ENCODE peak calls at places on chromosomes 4 and X, in seven cellular contexts. H is HEK293T; R is NCI-H1417; G is RWPE1; F is amniotic epithelial cell; Q is stimulated activated naive CD4-positive, alpha-beta T cell treated with Interleukin-2 at 50 U/mL for 16 hours; O is HTR-8/SVneo. X is an unnamed sample.

GRCh38 chr4:45438047-45438446 is 685.8 kb downstream of the GABRG1 start:
- DNase-seq in H (no peak), R (no peak), G (no peak), F (no peak), Q (no peak), O (no peak), X (no peak)

GRCh38 chrX:153349952-153350351 is 16.0 kb downstream of the ZNF275 start:
- DNase-seq in H (no peak), R (no peak), G (no peak), F (no peak), Q (no peak), O (no peak), X (no peak)

GRCh38 chr4:3360741-3361140 is 67.9 kb downstream of the RGS12 start:
- DNase-seq in H (no peak), R (no peak), G (no peak), F (no peak), Q (no peak), O (no peak), X (no peak)

GRCh38 chr4:83009529-83009928 is 1.1 kb downstream of the LIN54 start:
- DNase-seq in H (no peak), R (no peak), G (no peak), F (peak), Q (no peak), O (no peak), X (peak)

GRCh38 chrX:120512627-120513026 is 43.5 kb upstream of the LAMP2 start:
- DNase-seq in H (no peak), R (no peak), G (no peak), F (no peak), Q (no peak), O (no peak), X (no peak)

GRCh38 chr4:139587452-139587851 is 31.4 kb upstream of the SETD7 start:
- DNase-seq in H (no peak), R (no peak), G (no peak), F (peak), Q (no peak), O (no peak), X (peak)

GRCh38 chr4:38062894-38063168 is 102.6 kb downstream of the PTTG2 start:
- DNase-seq in H (no peak), R (no peak), G (no peak), F (no peak), Q (no peak), O (no peak), X (no peak)

GRCh38 chr4:41339812-41340809 is 83.4 kb downstream of the UCHL1 start:
- DNase-seq in H (no peak), R (no peak), G (no peak), F (peak), Q (no peak), O (no peak), X (peak)

GRCh38 chrX:108396188-108396885 is 41.9 kb downstream of the COL4A6 start:
- DNase-seq in H (no peak), R (no peak), G (peak), F (peak), Q (no peak), O (no peak), X (peak)

GRCh38 chr4:140103676-140104075 is 50.3 kb downstream of the MAML3 start:
- DNase-seq in H (no peak), R (no peak), G (no peak), F (peak), Q (peak), O (no peak), X (peak)

GRCh38 chr4:80619070-80619674 is 283.6 kb downstream of the CFAP299 start:
- DNase-seq in H (no peak), R (peak), G (peak), F (peak), Q (no peak), O (no peak), X (peak)

GRCh38 chr4:46445689-46446339 is 55.9 kb upstream of the GABRA2 start:
- DNase-seq in H (no peak), R (no peak), G (peak), F (peak), Q (no peak), O (no peak), X (peak)

X was measured in iris pigment epithelial cell.